ENCODE peak calls at places on chromosomes 11 and 22, in four cellular contexts. U is effector memory CD4-positive, alpha-beta T cell; X is PC-3; F is stomach. D is an unnamed sample.

GRCh38 chr11:10476927-10477689 is 22.0 kb downstream of the AMPD3 start:
- DNase-seq in U (no peak), X (no peak), F (no peak), D (no peak)

GRCh38 chr11:86934933-86935579 is 20.1 kb downstream of the FZD4 start:
- DNase-seq in U (no peak), X (peak; percentile 57), F (no peak), D (no peak)

GRCh38 chr11:12455938-12456337 is 78.6 kb downstream of the PARVA start:
- DNase-seq in U (no peak), X (no peak), F (no peak), D (no peak)

GRCh38 chr11:100630898-100631297 is 56.2 kb upstream of the ARHGAP42 start:
- DNase-seq in U (no peak), X (no peak), F (peak; percentile 53), D (no peak)

GRCh38 chr11:16946477-16947282 is 67.5 kb downstream of the PLEKHA7 start:
- DNase-seq in U (no peak), X (no peak), F (no peak), D (no peak)

GRCh38 chr22:32545801-32546200 is 71.2 kb downstream of the FBXO7 start:
- DNase-seq in U (no peak), X (no peak), F (no peak), D (no peak)

GRCh38 chr11:9179141-9179540 is 86.0 kb downstream of the DENND5A start:
- DNase-seq in U (no peak), X (no peak), F (no peak), D (no peak)

GRCh38 chr11:58786693-58787092 is 55.0 kb upstream of the GLYAT start:
- DNase-seq in U (no peak), X (no peak), F (no peak), D (no peak)

GRCh38 chr11:69001301-69002081 is 11.6 kb downstream of the MRGPRF start:
- DNase-seq in U (no peak), X (no peak), F (no peak), D (no peak)

GRCh38 chr11:74717211-74717997 is 13.8 kb downstream of the CHRDL2 start:
- DNase-seq in U (no peak), X (no peak), F (no peak), D (no peak)
- H3K27ac ChIP-seq in U (no peak overlapping the region), X (no peak overlapping the region), F (peak overlapping the region; percentile 85), D (no peak overlapping the region)

GRCh38 chr22:24198682-24199052 is 17.4 kb downstream of the SUSD2 start:
- DNase-seq in U (no peak), X (no peak), F (no peak), D (no peak)
- H3K27ac ChIP-seq in U (no peak overlapping the region), X (no peak overlapping the region), F (peak overlapping the region; percentile 81), D (no peak overlapping the region)

DNA sequence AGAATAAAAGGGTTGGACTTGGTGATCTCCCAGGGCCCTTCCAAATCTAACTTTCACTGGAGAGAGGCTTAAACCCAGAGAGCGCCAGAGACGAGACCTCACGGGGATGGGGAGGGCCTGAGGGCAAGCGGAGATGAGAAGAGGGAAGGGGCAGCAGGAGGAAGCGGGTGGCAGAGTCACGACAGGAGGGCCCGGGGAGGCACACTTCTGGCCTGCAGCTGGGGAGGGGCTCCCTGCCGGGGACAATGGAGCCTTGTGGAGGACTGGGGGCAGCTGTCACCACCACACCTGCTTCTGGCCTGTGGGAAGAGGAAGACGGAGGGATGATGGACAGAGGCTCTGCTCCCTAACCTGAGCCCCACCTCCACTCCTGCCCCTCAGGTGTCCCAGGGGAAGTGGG is 40.2 kb downstream of the PDE2A start:
- DNase-seq in U (no peak), X (no peak), F (no peak), D (no peak)
- H3K27ac ChIP-seq in U (no peak overlapping the region), X (no peak overlapping the region), F (peak overlapping the region; percentile 26), D (no peak overlapping the region)

GRCh38 chr22:35651085-35651484 is 2.8 kb downstream of the APOL6 start:
- DNase-seq in U (no peak), X (no peak), F (no peak), D (no peak)

GRCh38 chr22:35649026-35649553 is 844 bp downstream of the APOL6 start:
- DNase-seq in U (no peak), X (no peak), F (no peak), D (no peak)

GRCh38 chr22:35649636-35650250 is 1.5 kb downstream of the APOL6 start:
- DNase-seq in U (no peak), X (no peak), F (no peak), D (no peak)

GRCh38 chr22:35645646-35646045 is 2.6 kb upstream of the APOL6 start:
- DNase-seq in U (no peak), X (no peak), F (no peak), D (no peak)

DNA sequence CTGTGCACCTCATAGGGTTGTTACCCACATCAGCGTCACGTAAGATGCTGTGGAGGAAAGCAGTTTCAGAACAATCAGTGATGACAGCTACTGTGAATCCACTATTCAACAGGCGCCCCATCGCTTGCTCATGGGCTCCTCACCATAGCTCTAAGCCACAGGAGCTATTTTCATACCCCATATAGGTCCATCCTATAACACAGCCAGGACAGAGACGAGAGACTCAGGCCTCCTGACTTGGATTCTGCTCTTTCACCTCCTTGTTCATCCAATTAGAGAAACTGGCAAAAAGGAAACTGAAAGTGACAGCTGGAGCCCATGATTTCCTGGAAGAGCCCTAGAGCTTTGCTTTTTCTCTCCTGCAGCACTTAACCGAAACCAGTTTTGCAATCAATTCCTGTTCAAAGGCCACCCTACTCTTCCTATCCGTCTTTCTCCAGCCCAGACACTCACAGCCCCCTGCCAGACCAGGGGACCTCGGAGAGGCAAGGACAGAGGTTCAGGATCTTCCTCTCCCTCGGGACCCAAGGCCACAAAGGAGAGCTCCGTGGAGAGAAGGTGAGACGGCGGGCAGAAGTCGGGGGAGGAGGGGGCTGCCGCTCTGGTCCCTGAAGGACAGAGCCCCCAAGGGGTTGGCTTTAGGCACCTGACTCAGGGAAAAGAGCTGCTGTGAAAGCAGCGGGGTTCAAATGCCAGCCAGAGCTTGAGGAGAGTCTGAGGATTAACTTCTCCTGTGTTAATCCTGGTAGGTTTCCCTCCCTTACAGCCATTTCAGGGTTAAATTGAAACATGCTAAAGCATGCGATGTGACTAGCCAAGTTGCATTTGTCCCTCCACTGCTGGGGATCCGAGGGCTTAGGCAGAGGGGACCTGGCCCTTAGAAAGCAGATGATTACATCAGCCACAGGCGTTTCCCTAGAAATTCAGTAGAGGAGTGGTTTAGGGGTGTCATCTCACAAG is at the start of gene APOL6:
- DNase-seq in U (peak; percentile 45), X (peak; percentile 68), F (peak; percentile 46), D (no peak)
- H3K27ac ChIP-seq in U (peak within 1 kb of the TSS; percentile 95), X (peak within 1 kb of the TSS; percentile 59), F (peak within 1 kb of the TSS; percentile 92), D (peak within 1 kb of the TSS; percentile 86)

DNA sequence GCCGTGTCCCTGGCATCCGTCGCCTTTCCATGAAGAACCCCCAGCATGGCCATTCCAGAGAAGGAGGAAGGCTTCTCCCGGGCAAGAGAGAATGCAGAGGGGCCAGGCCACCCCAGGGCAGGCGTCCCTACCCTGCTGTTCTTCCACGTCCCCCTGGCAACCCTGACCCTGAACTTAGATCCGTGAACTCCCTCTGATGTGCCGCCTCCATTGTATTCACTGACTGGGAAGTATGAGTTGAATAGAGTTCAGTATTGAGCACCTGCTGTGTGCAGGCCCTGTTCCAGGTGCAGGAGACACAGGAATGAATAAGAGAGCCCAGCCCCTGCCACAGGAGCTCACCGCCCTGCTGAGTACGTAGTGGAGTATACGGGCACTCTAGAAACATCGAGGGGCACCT is 29.1 kb upstream of the RELT start:
- DNase-seq in U (no peak), X (no peak), F (no peak), D (no peak)
- H3K27ac ChIP-seq in U (no peak overlapping the region), X (no peak overlapping the region), F (no peak overlapping the region), D (no peak overlapping the region)

DNA sequence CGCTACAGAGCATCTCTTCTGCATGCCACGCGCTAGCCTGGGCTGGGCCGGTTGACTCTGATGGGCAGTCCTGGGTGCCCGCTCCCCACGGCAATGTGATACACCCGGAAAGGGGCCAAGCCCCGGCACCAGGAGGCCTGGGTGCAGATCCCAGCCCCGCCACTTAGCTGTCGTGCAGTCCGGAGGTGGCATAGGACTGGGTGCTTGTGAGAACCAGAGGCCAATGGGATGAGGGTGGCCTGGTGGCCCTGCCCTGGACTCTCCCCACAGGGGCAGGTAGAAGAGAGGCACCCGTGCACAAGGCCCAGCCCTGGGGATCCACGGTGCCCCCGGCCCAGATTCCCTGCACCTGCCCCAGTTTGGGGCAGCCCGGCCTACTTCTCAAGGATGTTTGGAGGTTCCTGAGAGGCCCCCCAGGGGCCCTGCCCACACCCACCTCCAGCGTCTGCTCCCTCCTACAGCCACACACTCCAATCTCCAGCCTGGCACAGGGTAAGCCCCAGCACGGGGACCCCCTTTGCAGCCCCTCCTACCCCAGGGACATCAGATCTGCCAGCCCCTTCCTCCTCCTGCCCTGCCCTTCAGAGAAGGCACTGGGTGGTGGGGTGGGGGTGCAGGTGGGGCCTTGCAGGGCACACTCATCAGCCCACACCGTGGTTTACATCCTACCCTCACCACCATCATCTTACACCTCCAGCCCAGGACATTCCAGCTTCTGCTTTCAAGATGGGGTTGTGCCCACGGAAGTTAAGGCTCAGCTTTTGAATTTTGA is 66.9 kb downstream of the CYTH4 start:
- DNase-seq in U (no peak), X (no peak), F (no peak), D (no peak)
- H3K27ac ChIP-seq in U (no peak overlapping the region), X (no peak overlapping the region), F (no peak overlapping the region), D (no peak overlapping the region)

DNA sequence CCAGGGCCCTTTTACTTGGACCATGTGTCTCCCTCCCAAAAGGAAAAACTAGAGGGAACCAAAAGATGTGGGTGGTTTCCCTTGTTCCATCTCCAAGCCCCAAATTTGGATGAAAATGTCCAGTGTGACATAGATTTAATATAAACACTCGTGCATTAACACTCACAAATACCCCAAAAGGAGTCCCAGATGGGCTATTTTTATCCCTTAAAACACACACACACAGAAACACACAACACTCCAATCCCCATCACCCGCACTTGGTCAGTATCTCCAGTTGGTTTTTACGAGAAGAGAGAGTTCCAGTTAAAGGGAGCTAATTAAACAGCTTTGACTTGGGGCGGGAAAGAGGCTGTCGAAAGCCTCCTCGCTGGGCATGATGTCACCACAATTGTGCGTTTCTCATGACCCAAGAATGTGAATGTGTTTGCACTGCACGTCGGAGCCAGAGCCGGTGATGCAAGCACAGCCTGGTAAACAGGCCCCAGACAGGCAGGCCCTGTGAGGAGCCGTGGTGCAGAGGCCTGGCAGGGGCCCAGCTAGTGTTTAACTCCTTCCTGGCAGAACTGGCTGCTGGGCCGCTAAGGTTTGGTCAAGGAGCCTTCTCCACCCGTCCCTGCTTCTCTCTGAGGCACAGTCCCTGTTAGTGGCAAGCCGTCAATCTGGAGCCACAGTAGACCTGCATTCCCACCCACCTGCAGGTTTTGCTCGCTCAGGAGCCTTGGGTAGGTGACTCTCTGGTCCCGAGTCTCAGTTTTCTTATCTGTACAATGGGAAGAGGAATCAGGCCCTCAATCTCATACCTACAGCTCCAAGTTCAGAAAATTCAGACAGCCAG is 25.6 kb upstream of the SMTN start:
- DNase-seq in U (no peak), X (peak; percentile 83), F (peak; percentile 94), D (peak; percentile 5)
- H3K27ac ChIP-seq in U (no peak overlapping the region), X (peak overlapping the region; percentile 23), F (peak overlapping the region; percentile 90), D (no peak overlapping the region)

GRCh38 chr11:110323786-110324185 is 27.4 kb upstream of the RDX start:
- DNase-seq in U (no peak), X (no peak), F (no peak), D (no peak)
- H3K27ac ChIP-seq in U (no peak overlapping the region), X (no peak overlapping the region), F (no peak overlapping the region), D (peak overlapping the region; percentile 46)

D was measured in substantia nigra.